ENCODE peak calls at places on chromosomes 1 and 21, in five cellular contexts. Q is stimulated activated CD4-positive, alpha-beta T cell treated with anti-CD3 and anti-CD28 coated beads, Interleukin-12 subunit alpha, Interleukin-12 subunit beta, amount 100 ng/mL, for 48 hours; E is hypothalamus; P is right lobe of liver; X is immature natural killer cell. M is an unnamed sample.

GRCh38 chr1:14215151-14215550 is 383.3 kb upstream of the KAZN start:
- DNase-seq in Q (no peak), E (no peak), P (no peak), X (no peak), M (no peak)

GRCh38 chr1:203165800-203166161 is 9.8 kb downstream of the MYBPH start:
- DNase-seq in Q (no peak), E (no peak), P (no peak), X (no peak), M (no peak)

GRCh38 chr1:231734417-231734816 is 107.8 kb downstream of the DISC1 start:
- DNase-seq in Q (no peak), E (no peak), P (no peak), X (no peak), M (peak; percentile 46)

GRCh38 chr1:115374598-115374997 is 36.5 kb upstream of the NGF start:
- DNase-seq in Q (no peak), E (no peak), P (no peak), X (no peak), M (no peak)

GRCh38 chr21:33355355-33355754 is 30.6 kb downstream of the IFNAR1 start:
- DNase-seq in Q (no peak), E (no peak), P (no peak), X (no peak), M (no peak)

GRCh38 chr1:201731592-201731991 is 97.4 kb upstream of the IPO9 start:
- DNase-seq in Q (no peak), E (no peak), P (no peak), X (no peak), M (no peak)

GRCh38 chr21:45640888-45641479 is 2.5 kb upstream of the PCBP3 start:
- DNase-seq in Q (no peak), E (no peak), P (no peak), X (no peak), M (no peak)

GRCh38 chr1:38746413-38746812 is 113.2 kb downstream of the RRAGC start:
- DNase-seq in Q (no peak), E (no peak), P (no peak), X (no peak), M (no peak)

GRCh38 chr1:224901087-224901486 is 28.4 kb upstream of the DNAH14 start:
- DNase-seq in Q (no peak), E (no peak), P (no peak), X (no peak), M (no peak)

GRCh38 chr1:197092491-197093023 is 25.5 kb upstream of the F13B start:
- DNase-seq in Q (no peak), E (no peak), P (no peak), X (no peak), M (no peak)

GRCh38 chr1:159913451-159914192 is 11.7 kb downstream of the TAGLN2 start:
- DNase-seq in Q (no peak), E (no peak), P (no peak), X (no peak), M (no peak)

GRCh38 chr1:26811057-26811456 is 15.4 kb upstream of the ZDHHC18 start:
- DNase-seq in Q (no peak), E (no peak), P (no peak), X (no peak), M (no peak)

GRCh38 chr1:180167721-180168467 is 13.2 kb downstream of the QSOX1 start:
- DNase-seq in Q (no peak), E (no peak), P (no peak), X (no peak), M (no peak)

GRCh38 chr1:208821939-208822338 is 577.8 kb upstream of the PLXNA2 start:
- DNase-seq in Q (no peak), E (no peak), P (no peak), X (no peak), M (no peak)

GRCh38 chr1:39758556-39759435 is 12.4 kb downstream of the OXCT2 start:
- DNase-seq in Q (no peak), E (no peak), P (no peak), X (no peak), M (no peak)

GRCh38 chr1:90149101-90149500 is 154.2 kb downstream of the ZNF326 start:
- DNase-seq in Q (no peak), E (no peak), P (no peak), X (no peak), M (no peak)

GRCh38 chr21:44439211-44439600 is 16.1 kb upstream of the LRRC3 start:
- DNase-seq in Q (no peak), E (no peak), P (no peak), X (no peak), M (no peak)

GRCh38 chr1:76234061-76234460 is 159.5 kb downstream of the ST6GALNAC3 start:
- DNase-seq in Q (no peak), E (no peak), P (no peak), X (no peak), M (no peak)

GRCh38 chr1:184838374-184838995 is 83.8 kb upstream of the EDEM3 start:
- DNase-seq in Q (no peak), E (no peak), P (no peak), X (no peak), M (peak; percentile 99)

GRCh38 chr1:114718661-114719423 is 2.3 kb upstream of the NRAS start:
- DNase-seq in Q (no peak), E (no peak), P (no peak), X (no peak), M (peak; percentile 41)

GRCh38 chr1:30645807-30646206 is 77.6 kb downstream of the MATN1 start:
- DNase-seq in Q (no peak), E (no peak), P (no peak), X (no peak), M (peak; percentile 54)

GRCh38 chr1:65836686-65837085 is 44.0 kb downstream of the PDE4B start:
- DNase-seq in Q (no peak), E (no peak), P (no peak), X (no peak), M (no peak)

GRCh38 chr1:7702365-7702764 is 68.7 kb upstream of the VAMP3 start:
- DNase-seq in Q (no peak), E (no peak), P (no peak), X (no peak), M (no peak)

GRCh38 chr1:178821134-178821866 is 49.6 kb downstream of the ANGPTL1 start:
- DNase-seq in Q (no peak), E (no peak), P (no peak), X (no peak), M (no peak)

GRCh38 chr21:33071878-33072306 is 2.0 kb downstream of the OLIG1 start:
- DNase-seq in Q (no peak), E (no peak), P (no peak), X (no peak), M (no peak)

GRCh38 chr1:109282497-109282951 is 421 bp downstream of the PSRC1 start:
- DNase-seq in Q (no peak), E (no peak), P (no peak), X (no peak), M (no peak)

GRCh38 chr1:30872033-30872947 is 36.3 kb downstream of the SDC3 start:
- DNase-seq in Q (no peak), E (no peak), P (no peak), X (no peak), M (no peak)

GRCh38 chr1:223230161-223230881 is 87.3 kb upstream of the TLR5 start:
- DNase-seq in Q (no peak), E (no peak), P (peak; percentile 19), X (no peak), M (peak; percentile 71)

GRCh38 chr1:170680428-170680827 is 16.5 kb downstream of the PRRX1 start:
- DNase-seq in Q (no peak), E (no peak), P (no peak), X (no peak), M (peak; percentile 67)

GRCh38 chr1:235246022-235246948 is 81.7 kb downstream of the ARID4B start:
- DNase-seq in Q (no peak), E (no peak), P (no peak), X (no peak), M (no peak)

M was measured in stromal cell of bone marrow.